ENCODE peak calls at places on chromosomes 5 and 9, in five cellular contexts. One of them, this sample, is unnamed.

GRCh38 chr9:98192503-98193335 is at the start of gene CORO2A:
- DNase-seq in transverse colon: peak
- DNase-seq in tibial nerve: peak
- DNase-seq in A549: peak
- DNase-seq in upper lobe of right lung: peak
- DNase-seq in this sample: peak

GRCh38 chr5:51380603-51381207 is 2.5 kb upstream of the ISL1 start:
- DNase-seq in transverse colon: no peak
- DNase-seq in tibial nerve: no peak
- DNase-seq in A549: peak
- DNase-seq in upper lobe of right lung: no peak
- DNase-seq in this sample: peak

GRCh38 chr9:130962418-130963316 is 23.6 kb upstream of the FIBCD1 start:
- DNase-seq in transverse colon: no peak
- DNase-seq in tibial nerve: no peak
- DNase-seq in A549: peak
- DNase-seq in upper lobe of right lung: no peak
- DNase-seq in this sample: no peak

GRCh38 chr9:3906437-3907213 is 380.8 kb upstream of the RFX3 start:
- DNase-seq in transverse colon: no peak
- DNase-seq in tibial nerve: no peak
- DNase-seq in A549: peak
- DNase-seq in upper lobe of right lung: no peak
- DNase-seq in this sample: no peak

GRCh38 chr9:91690540-91691249 is 259.3 kb downstream of the ROR2 start:
- DNase-seq in transverse colon: no peak
- DNase-seq in tibial nerve: no peak
- DNase-seq in A549: no peak
- DNase-seq in upper lobe of right lung: no peak
- DNase-seq in this sample: no peak

GRCh38 chr9:73577867-73578266 is 426.2 kb downstream of the ANXA1 start:
- DNase-seq in transverse colon: no peak
- DNase-seq in tibial nerve: no peak
- DNase-seq in A549: no peak
- DNase-seq in upper lobe of right lung: no peak
- DNase-seq in this sample: no peak

GRCh38 chr9:101566904-101567724 is 27.7 kb downstream of the PPP3R2 start:
- DNase-seq in transverse colon: no peak
- DNase-seq in tibial nerve: no peak
- DNase-seq in A549: peak
- DNase-seq in upper lobe of right lung: no peak
- DNase-seq in this sample: peak

GRCh38 chr9:137223078-137224040 is 1.3 kb upstream of the RNF208 start:
- DNase-seq in transverse colon: peak
- DNase-seq in tibial nerve: peak
- DNase-seq in A549: peak
- DNase-seq in upper lobe of right lung: peak
- DNase-seq in this sample: peak

GRCh38 chr5:50958852-50959457 is 292.5 kb downstream of the PARP8 start:
- DNase-seq in transverse colon: no peak
- DNase-seq in tibial nerve: no peak
- DNase-seq in A549: peak
- DNase-seq in upper lobe of right lung: no peak
- DNase-seq in this sample: peak

GRCh38 chr9:113620377-113621161 is 157.0 kb downstream of the RGS3 start:
- DNase-seq in transverse colon: peak
- DNase-seq in tibial nerve: peak
- DNase-seq in A549: peak
- DNase-seq in upper lobe of right lung: peak
- DNase-seq in this sample: no peak

GRCh38 chr9:12604154-12604825 is 88.9 kb upstream of the TYRP1 start:
- DNase-seq in transverse colon: no peak
- DNase-seq in tibial nerve: no peak
- DNase-seq in A549: no peak
- DNase-seq in upper lobe of right lung: no peak
- DNase-seq in this sample: no peak

GRCh38 chr5:164358531-164359259 is 853.3 kb downstream of the MAT2B start:
- DNase-seq in transverse colon: no peak
- DNase-seq in tibial nerve: no peak
- DNase-seq in A549: no peak
- DNase-seq in upper lobe of right lung: no peak
- DNase-seq in this sample: no peak

GRCh38 chr5:76689321-76690026 is 26.5 kb upstream of the F2R start:
- DNase-seq in transverse colon: no peak
- DNase-seq in tibial nerve: no peak
- DNase-seq in A549: no peak
- DNase-seq in upper lobe of right lung: no peak
- DNase-seq in this sample: no peak

GRCh38 chr9:79610019-79610760 is 38.4 kb downstream of the TLE4 start:
- DNase-seq in transverse colon: no peak
- DNase-seq in tibial nerve: no peak
- DNase-seq in A549: no peak
- DNase-seq in upper lobe of right lung: no peak
- DNase-seq in this sample: no peak

GRCh38 chr9:136326061-136326776 is 1.1 kb upstream of the GPSM1 start:
- DNase-seq in transverse colon: no peak
- DNase-seq in tibial nerve: no peak
- DNase-seq in A549: no peak
- DNase-seq in upper lobe of right lung: no peak
- DNase-seq in this sample: no peak

GRCh38 chr9:134939836-134940235 is 22.1 kb upstream of the FCN1 start:
- DNase-seq in transverse colon: no peak
- DNase-seq in tibial nerve: no peak
- DNase-seq in A549: no peak
- DNase-seq in upper lobe of right lung: no peak
- DNase-seq in this sample: no peak

GRCh38 chr5:91541696-91542095 is 158.6 kb upstream of the ARRDC3 start:
- DNase-seq in transverse colon: no peak
- DNase-seq in tibial nerve: no peak
- DNase-seq in A549: peak
- DNase-seq in upper lobe of right lung: no peak
- DNase-seq in this sample: no peak

GRCh38 chr5:140221697-140222223 is 46.8 kb downstream of the CYSTM1 start:
- DNase-seq in transverse colon: no peak
- DNase-seq in tibial nerve: no peak
- DNase-seq in A549: peak
- DNase-seq in upper lobe of right lung: no peak
- DNase-seq in this sample: peak

GRCh38 chr5:98458004-98458403 is 315.5 kb upstream of the RGMB start:
- DNase-seq in transverse colon: no peak
- DNase-seq in tibial nerve: no peak
- DNase-seq in A549: no peak
- DNase-seq in upper lobe of right lung: no peak
- DNase-seq in this sample: no peak

GRCh38 chr9:32873131-32873530 is 89.8 kb downstream of the TMEM215 start:
- DNase-seq in transverse colon: no peak
- DNase-seq in tibial nerve: no peak
- DNase-seq in A549: no peak
- DNase-seq in upper lobe of right lung: no peak
- DNase-seq in this sample: no peak

GRCh38 chr5:93874491-93874890 is 133.1 kb upstream of the POU5F2 start:
- DNase-seq in transverse colon: no peak
- DNase-seq in tibial nerve: no peak
- DNase-seq in A549: no peak
- DNase-seq in upper lobe of right lung: no peak
- DNase-seq in this sample: no peak

GRCh38 chr5:179266291-179267070 is 78.8 kb downstream of the ADAMTS2 start:
- DNase-seq in transverse colon: peak
- DNase-seq in tibial nerve: no peak
- DNase-seq in A549: no peak
- DNase-seq in upper lobe of right lung: peak
- DNase-seq in this sample: no peak

GRCh38 chr9:96440671-96441199 is 9.2 kb upstream of the HABP4 start:
- DNase-seq in transverse colon: no peak
- DNase-seq in tibial nerve: no peak
- DNase-seq in A549: no peak
- DNase-seq in upper lobe of right lung: no peak
- DNase-seq in this sample: no peak

DNA sequence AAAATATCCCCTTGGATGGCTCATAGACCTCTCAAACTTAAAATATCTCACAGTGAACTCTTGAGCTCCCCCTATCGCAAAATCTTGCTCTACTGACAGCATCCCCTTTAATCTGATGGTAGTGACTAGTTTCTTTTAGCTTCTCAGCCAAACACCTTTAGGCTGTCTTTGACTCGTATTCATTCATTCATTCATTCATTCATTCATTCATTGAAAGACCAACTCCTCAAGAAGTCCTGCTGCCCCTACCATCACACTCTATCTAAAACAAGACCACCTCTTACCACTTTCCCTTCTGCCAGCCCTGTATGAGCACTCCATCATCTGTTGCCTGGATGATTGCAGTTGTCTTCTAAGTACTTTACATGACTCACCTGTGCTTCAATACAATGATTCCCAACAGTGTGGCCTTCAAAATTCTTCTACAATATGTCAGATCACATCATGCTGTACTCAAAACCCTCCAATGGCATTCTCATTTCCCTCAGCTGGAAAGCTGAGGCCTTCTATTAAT is 46.8 kb downstream of the ITGA2 start:
- DNase-seq in transverse colon: no peak
- DNase-seq in tibial nerve: no peak
- DNase-seq in A549: peak
- DNase-seq in upper lobe of right lung: no peak
- DNase-seq in this sample: peak
- TF ChIP-seq CTCF in transverse colon: no peak
- TF ChIP-seq CTCF in tibial nerve: no peak
- TF ChIP-seq CTCF in A549: peak
- TF ChIP-seq CTCF in upper lobe of right lung: no peak
- TF ChIP-seq CTCF in this sample: peak

DNA sequence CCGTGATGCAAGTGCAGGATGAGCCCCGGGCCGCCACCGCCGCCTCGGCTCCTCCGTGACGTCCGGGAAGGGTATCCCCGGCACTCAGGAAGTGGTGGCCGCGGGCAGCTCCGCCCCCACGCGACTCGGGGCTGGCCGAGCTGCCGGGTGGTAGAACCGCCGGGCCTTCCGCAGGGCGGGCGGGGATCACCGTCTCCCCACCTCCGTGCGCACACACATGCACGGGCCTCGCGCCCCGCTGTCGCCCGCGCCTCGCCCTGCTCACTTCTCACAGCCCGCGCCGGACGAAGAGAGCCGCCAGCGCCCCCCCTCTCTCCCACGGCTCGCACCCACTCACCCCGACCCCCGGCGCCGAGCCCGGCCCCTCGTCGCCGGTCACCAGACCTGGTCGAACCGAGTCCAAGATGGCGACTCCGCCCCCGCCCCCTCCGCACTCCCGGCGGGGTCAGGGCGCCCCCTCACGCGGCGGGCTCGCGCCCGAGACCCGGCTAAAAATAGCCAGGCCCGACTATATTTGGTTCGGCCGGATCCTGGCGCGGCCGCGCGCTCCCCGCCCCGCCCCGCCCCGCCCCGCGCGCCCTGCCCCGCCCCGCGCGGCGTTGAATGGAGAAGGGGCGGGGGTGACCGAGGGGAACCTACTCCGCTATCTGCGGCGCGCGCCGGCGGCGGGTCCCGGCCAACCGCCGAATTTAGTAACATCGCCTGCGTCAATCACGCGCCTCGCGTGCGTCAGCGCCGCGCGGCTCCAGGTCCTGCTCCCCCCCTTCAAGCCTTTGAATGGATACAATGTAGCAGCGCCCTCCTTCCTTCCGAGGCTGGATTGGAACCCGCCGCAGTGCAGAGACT is 2.0 kb upstream of the NR4A3 start:
- DNase-seq in transverse colon: peak
- DNase-seq in tibial nerve: peak
- DNase-seq in A549: peak
- DNase-seq in upper lobe of right lung: peak
- DNase-seq in this sample: peak
- TF ChIP-seq CTCF in transverse colon: no peak
- TF ChIP-seq CTCF in tibial nerve: peak
- TF ChIP-seq CTCF in A549: no peak
- TF ChIP-seq CTCF in upper lobe of right lung: no peak
- TF ChIP-seq CTCF in this sample: peak

DNA sequence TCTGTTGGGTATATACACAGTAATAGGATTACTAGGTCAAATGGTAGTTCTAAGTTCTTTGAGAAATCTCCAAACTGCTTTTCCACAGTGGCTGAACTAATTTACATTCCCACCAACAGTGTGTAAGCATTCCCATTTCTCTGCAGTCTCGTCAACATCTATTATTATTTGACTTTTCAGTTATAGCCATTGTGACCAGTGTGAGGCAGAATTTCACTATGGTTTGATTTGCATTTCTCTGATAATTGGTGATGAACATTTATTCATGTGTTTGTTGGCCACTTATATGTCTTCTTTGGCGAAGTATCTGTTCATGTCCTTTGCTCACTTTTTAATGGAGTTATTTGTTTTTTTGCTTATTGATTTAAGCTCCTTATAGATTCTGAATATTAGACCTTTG is 596.2 kb upstream of the DAB2 start:
- DNase-seq in transverse colon: no peak
- DNase-seq in tibial nerve: no peak
- DNase-seq in A549: no peak
- DNase-seq in upper lobe of right lung: no peak
- DNase-seq in this sample: no peak
- TF ChIP-seq CTCF in transverse colon: peak
- TF ChIP-seq CTCF in tibial nerve: no peak
- TF ChIP-seq CTCF in A549: no peak
- TF ChIP-seq CTCF in upper lobe of right lung: no peak
- TF ChIP-seq CTCF in this sample: peak

GRCh38 chr9:70285981-70286616 is 27.3 kb downstream of the SMC5 start:
- DNase-seq in transverse colon: no peak
- DNase-seq in tibial nerve: no peak
- DNase-seq in A549: no peak
- DNase-seq in upper lobe of right lung: no peak
- DNase-seq in this sample: no peak
- TF ChIP-seq CTCF in transverse colon: no peak
- TF ChIP-seq CTCF in tibial nerve: no peak
- TF ChIP-seq CTCF in A549: no peak
- TF ChIP-seq CTCF in upper lobe of right lung: no peak
- TF ChIP-seq CTCF in this sample: no peak

GRCh38 chr5:22699319-22699718 is 153.8 kb downstream of the CDH12 start:
- DNase-seq in transverse colon: no peak
- DNase-seq in tibial nerve: no peak
- DNase-seq in A549: no peak
- DNase-seq in upper lobe of right lung: no peak
- DNase-seq in this sample: no peak
- TF ChIP-seq CTCF in transverse colon: no peak
- TF ChIP-seq CTCF in tibial nerve: no peak
- TF ChIP-seq CTCF in A549: no peak
- TF ChIP-seq CTCF in upper lobe of right lung: no peak
- TF ChIP-seq CTCF in this sample: peak